ENCODE peak calls at places on chromosomes 6 and 20, in seven cellular contexts. One of them, this sample, is unnamed.
A peak's percentile ranks its signal among the peaks of the same experiment; 100 is the strongest.

GRCh38 chr20:62186887-62187866 is 4.3 kb downstream of the MTG2 start:
- DNase-seq in MCF 10A: no peak
- DNase-seq in coronary artery: no peak
- DNase-seq in kidney: no peak
- DNase-seq in heart left ventricle: no peak
- DNase-seq in astrocyte of the spinal cord: no peak
- DNase-seq in uterus: no peak
- DNase-seq in this sample: no peak

GRCh38 chr6:110348956-110349565 is 9.1 kb downstream of the METTL24 start:
- DNase-seq in MCF 10A: no peak
- DNase-seq in coronary artery: no peak
- DNase-seq in kidney: no peak
- DNase-seq in heart left ventricle: no peak
- DNase-seq in astrocyte of the spinal cord: no peak
- DNase-seq in uterus: no peak
- DNase-seq in this sample: no peak

GRCh38 chr6:73879466-73879865 is 183.5 kb downstream of the CD109 start:
- DNase-seq in MCF 10A: no peak
- DNase-seq in coronary artery: no peak
- DNase-seq in kidney: no peak
- DNase-seq in heart left ventricle: no peak
- DNase-seq in astrocyte of the spinal cord: no peak
- DNase-seq in uterus: no peak
- DNase-seq in this sample: peak; percentile 52

GRCh38 chr6:97626586-97627441 is 343.8 kb upstream of the MMS22L start:
- DNase-seq in MCF 10A: no peak
- DNase-seq in coronary artery: no peak
- DNase-seq in kidney: no peak
- DNase-seq in heart left ventricle: no peak
- DNase-seq in astrocyte of the spinal cord: peak; percentile 47
- DNase-seq in uterus: no peak
- DNase-seq in this sample: peak; percentile 0

GRCh38 chr20:53001502-53002301 is 29.5 kb downstream of the TSHZ2 start:
- DNase-seq in MCF 10A: no peak
- DNase-seq in coronary artery: no peak
- DNase-seq in kidney: no peak
- DNase-seq in heart left ventricle: no peak
- DNase-seq in astrocyte of the spinal cord: no peak
- DNase-seq in uterus: no peak
- DNase-seq in this sample: no peak

GRCh38 chr6:21157186-21157929 is 436.2 kb upstream of the SOX4 start:
- DNase-seq in MCF 10A: no peak
- DNase-seq in coronary artery: no peak
- DNase-seq in kidney: no peak
- DNase-seq in heart left ventricle: no peak
- DNase-seq in astrocyte of the spinal cord: no peak
- DNase-seq in uterus: no peak
- DNase-seq in this sample: no peak

GRCh38 chr20:62368629-62369507 is 1.8 kb upstream of the LAMA5 start:
- DNase-seq in MCF 10A: peak; percentile 76
- DNase-seq in coronary artery: no peak
- DNase-seq in kidney: no peak
- DNase-seq in heart left ventricle: peak; percentile 70
- DNase-seq in astrocyte of the spinal cord: peak; percentile 57
- DNase-seq in uterus: peak; percentile 71
- DNase-seq in this sample: peak; percentile 73

GRCh38 chr6:11902527-11902926 is 109.6 kb upstream of the HIVEP1 start:
- DNase-seq in MCF 10A: no peak
- DNase-seq in coronary artery: no peak
- DNase-seq in kidney: no peak
- DNase-seq in heart left ventricle: no peak
- DNase-seq in astrocyte of the spinal cord: no peak
- DNase-seq in uterus: no peak
- DNase-seq in this sample: no peak

GRCh38 chr6:149938571-149939462 is 3.0 kb upstream of the ULBP2 start:
- DNase-seq in MCF 10A: no peak
- DNase-seq in coronary artery: peak; percentile 67
- DNase-seq in kidney: peak; percentile 72
- DNase-seq in heart left ventricle: no peak
- DNase-seq in astrocyte of the spinal cord: no peak
- DNase-seq in uterus: no peak
- DNase-seq in this sample: peak; percentile 17

GRCh38 chr6:69719602-69720193 is 77.1 kb downstream of the LMBRD1 start:
- DNase-seq in MCF 10A: peak; percentile 33
- DNase-seq in coronary artery: no peak
- DNase-seq in kidney: no peak
- DNase-seq in heart left ventricle: no peak
- DNase-seq in astrocyte of the spinal cord: peak; percentile 42
- DNase-seq in uterus: no peak
- DNase-seq in this sample: peak; percentile 38

GRCh38 chr6:143397229-143398222 is 53.0 kb downstream of the ADAT2 start:
- DNase-seq in MCF 10A: peak; percentile 99
- DNase-seq in coronary artery: no peak
- DNase-seq in kidney: peak; percentile 91
- DNase-seq in heart left ventricle: peak; percentile 31
- DNase-seq in astrocyte of the spinal cord: peak; percentile 92
- DNase-seq in uterus: peak; percentile 37
- DNase-seq in this sample: peak; percentile 60

GRCh38 chr6:117600008-117600743 is 2.1 kb downstream of the GOPC start:
- DNase-seq in MCF 10A: peak; percentile 44
- DNase-seq in coronary artery: no peak
- DNase-seq in kidney: no peak
- DNase-seq in heart left ventricle: no peak
- DNase-seq in astrocyte of the spinal cord: peak; percentile 13
- DNase-seq in uterus: no peak
- DNase-seq in this sample: peak; percentile 25

GRCh38 chr6:32149932-32150920 is 1.5 kb downstream of the PRRT1 start:
- DNase-seq in MCF 10A: no peak
- DNase-seq in coronary artery: no peak
- DNase-seq in kidney: no peak
- DNase-seq in heart left ventricle: no peak
- DNase-seq in astrocyte of the spinal cord: no peak
- DNase-seq in uterus: no peak
- DNase-seq in this sample: no peak
- TF ChIP-seq CTCF in MCF 10A: no peak
- TF ChIP-seq CTCF in coronary artery: no peak
- TF ChIP-seq CTCF in kidney: no peak
- TF ChIP-seq CTCF in heart left ventricle: no peak
- TF ChIP-seq CTCF in astrocyte of the spinal cord: no peak
- TF ChIP-seq CTCF in uterus: no peak
- TF ChIP-seq CTCF in this sample: no peak

GRCh38 chr6:2042951-2043648 is 202.3 kb downstream of the GMDS start:
- DNase-seq in MCF 10A: no peak
- DNase-seq in coronary artery: no peak
- DNase-seq in kidney: no peak
- DNase-seq in heart left ventricle: no peak
- DNase-seq in astrocyte of the spinal cord: no peak
- DNase-seq in uterus: no peak
- DNase-seq in this sample: no peak
- TF ChIP-seq CTCF in MCF 10A: no peak
- TF ChIP-seq CTCF in coronary artery: no peak
- TF ChIP-seq CTCF in kidney: no peak
- TF ChIP-seq CTCF in heart left ventricle: no peak
- TF ChIP-seq CTCF in astrocyte of the spinal cord: no peak
- TF ChIP-seq CTCF in uterus: no peak
- TF ChIP-seq CTCF in this sample: no peak

GRCh38 chr20:9177278-9177677 is 108.4 kb downstream of the PLCB4 start:
- DNase-seq in MCF 10A: peak; percentile 33
- DNase-seq in coronary artery: no peak
- DNase-seq in kidney: no peak
- DNase-seq in heart left ventricle: no peak
- DNase-seq in astrocyte of the spinal cord: no peak
- DNase-seq in uterus: no peak
- DNase-seq in this sample: no peak

GRCh38 chr20:9169409-9169808 is 100.5 kb downstream of the PLCB4 start:
- DNase-seq in MCF 10A: no peak
- DNase-seq in coronary artery: no peak
- DNase-seq in kidney: no peak
- DNase-seq in heart left ventricle: no peak
- DNase-seq in astrocyte of the spinal cord: no peak
- DNase-seq in uterus: no peak
- DNase-seq in this sample: no peak

DNA sequence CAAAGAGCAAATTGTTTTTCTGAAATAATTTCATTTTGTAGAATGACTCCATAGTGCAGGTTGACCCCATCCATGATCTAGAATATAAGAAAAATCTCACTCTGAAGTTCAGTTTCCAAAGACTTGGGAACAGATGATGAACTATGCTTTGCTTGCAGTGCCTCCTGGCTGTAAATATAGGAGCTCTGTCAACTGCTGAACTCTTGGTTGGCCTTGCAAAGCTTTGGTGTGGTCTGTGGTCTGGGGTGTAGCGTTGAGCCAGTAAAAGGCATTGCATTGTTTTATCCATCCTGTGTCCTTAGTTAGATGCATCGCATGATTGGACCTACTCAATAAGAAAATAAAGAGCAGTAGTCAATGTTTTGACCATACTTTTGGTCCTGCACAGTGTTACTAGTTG is 104.0 kb downstream of the PLCB4 start:
- DNase-seq in MCF 10A: peak; percentile 18
- DNase-seq in coronary artery: no peak
- DNase-seq in kidney: no peak
- DNase-seq in heart left ventricle: no peak
- DNase-seq in astrocyte of the spinal cord: peak; percentile 43
- DNase-seq in uterus: no peak
- DNase-seq in this sample: peak; percentile 19
- TF ChIP-seq CTCF in MCF 10A: no peak
- TF ChIP-seq CTCF in coronary artery: no peak
- TF ChIP-seq CTCF in kidney: peak; percentile 18
- TF ChIP-seq CTCF in heart left ventricle: peak; percentile 66
- TF ChIP-seq CTCF in astrocyte of the spinal cord: peak; percentile 37
- TF ChIP-seq CTCF in uterus: no peak
- TF ChIP-seq CTCF in this sample: peak; percentile 34

GRCh38 chr6:158131926-158132325 is 36.1 kb downstream of the SERAC1 start:
- DNase-seq in MCF 10A: peak; percentile 65
- DNase-seq in coronary artery: no peak
- DNase-seq in kidney: no peak
- DNase-seq in heart left ventricle: no peak
- DNase-seq in astrocyte of the spinal cord: no peak
- DNase-seq in uterus: no peak
- DNase-seq in this sample: peak; percentile 34
- TF ChIP-seq CTCF in MCF 10A: peak; percentile 36
- TF ChIP-seq CTCF in coronary artery: no peak
- TF ChIP-seq CTCF in kidney: peak; percentile 7
- TF ChIP-seq CTCF in heart left ventricle: no peak
- TF ChIP-seq CTCF in astrocyte of the spinal cord: peak; percentile 55
- TF ChIP-seq CTCF in uterus: peak; percentile 9
- TF ChIP-seq CTCF in this sample: peak; percentile 56

GRCh38 chr6:33513213-33513612 is 58.8 kb downstream of the ZBTB9 start:
- DNase-seq in MCF 10A: no peak
- DNase-seq in coronary artery: no peak
- DNase-seq in kidney: no peak
- DNase-seq in heart left ventricle: no peak
- DNase-seq in astrocyte of the spinal cord: no peak
- DNase-seq in uterus: no peak
- DNase-seq in this sample: no peak
- TF ChIP-seq CTCF in MCF 10A: no peak
- TF ChIP-seq CTCF in coronary artery: no peak
- TF ChIP-seq CTCF in kidney: no peak
- TF ChIP-seq CTCF in heart left ventricle: no peak
- TF ChIP-seq CTCF in astrocyte of the spinal cord: no peak
- TF ChIP-seq CTCF in uterus: no peak
- TF ChIP-seq CTCF in this sample: no peak

GRCh38 chr6:99079058-99079457 is 131.3 kb upstream of the FBXL4 start:
- DNase-seq in MCF 10A: no peak
- DNase-seq in coronary artery: no peak
- DNase-seq in kidney: no peak
- DNase-seq in heart left ventricle: no peak
- DNase-seq in astrocyte of the spinal cord: no peak
- DNase-seq in uterus: no peak
- DNase-seq in this sample: no peak
- TF ChIP-seq CTCF in MCF 10A: no peak
- TF ChIP-seq CTCF in coronary artery: no peak
- TF ChIP-seq CTCF in kidney: no peak
- TF ChIP-seq CTCF in heart left ventricle: no peak
- TF ChIP-seq CTCF in astrocyte of the spinal cord: no peak
- TF ChIP-seq CTCF in uterus: no peak
- TF ChIP-seq CTCF in this sample: no peak